ENCODE peak calls at places on chromosomes 7 and 10, in seven cellular contexts. K is GM23248, A is breast epithelium, V is AG04450, G is neuronal stem cell, F is mesendoderm, N is astrocyte of the spinal cord. Q is an unnamed sample.
A peak's percentile ranks its signal among the peaks of the same experiment; 100 is the strongest.

GRCh38 chr10:19832624-19833507 is 16.6 kb downstream of the PLXDC2 start:
- DNase-seq in K (no peak), A (no peak), V (no peak), G (peak; percentile 14), F (peak; percentile 68), N (no peak), Q (no peak)

GRCh38 chr10:11612004-11613001 is 853 bp upstream of the USP6NL start:
- DNase-seq in K (peak; percentile 46), A (no peak), V (no peak), G (no peak), F (no peak), N (no peak), Q (no peak)

GRCh38 chr10:1544929-1545328 is 192.4 kb downstream of the ADARB2 start:
- DNase-seq in K (no peak), A (no peak), V (no peak), G (no peak), F (no peak), N (no peak), Q (no peak)

GRCh38 chr7:155356323-155357105 is 58.8 kb downstream of the INSIG1 start:
- DNase-seq in K (peak; percentile 26), A (peak; percentile 51), V (no peak), G (no peak), F (peak; percentile 65), N (peak; percentile 25), Q (peak; percentile 61)

GRCh38 chr7:55977831-55978230 is 13.4 kb downstream of the NIPSNAP2 start:
- DNase-seq in K (peak; percentile 48), A (no peak), V (no peak), G (no peak), F (no peak), N (peak; percentile 64), Q (peak; percentile 75)

GRCh38 chr7:21253740-21254687 is 173.9 kb upstream of the SP4 start:
- DNase-seq in K (peak; percentile 66), A (no peak), V (no peak), G (peak; percentile 85), F (peak; percentile 91), N (peak; percentile 54), Q (peak; percentile 79)

GRCh38 chr7:52684388-52684787 is 351.0 kb upstream of the POM121L12 start:
- DNase-seq in K (no peak), A (no peak), V (no peak), G (no peak), F (no peak), N (no peak), Q (no peak)

GRCh38 chr10:77159538-77160110 is 478.0 kb downstream of the KCNMA1 start:
- DNase-seq in K (peak; percentile 59), A (no peak), V (no peak), G (no peak), F (no peak), N (peak; percentile 85), Q (no peak)

GRCh38 chr7:44285561-44285960 is 39.8 kb downstream of the CAMK2B start:
- DNase-seq in K (no peak), A (peak; percentile 25), V (no peak), G (no peak), F (no peak), N (no peak), Q (no peak)

GRCh38 chr10:133336131-133337078 is at the start of gene CALY:
- DNase-seq in K (peak; percentile 15), A (no peak), V (no peak), G (peak; percentile 55), F (peak; percentile 56), N (no peak), Q (no peak)

GRCh38 chr10:13001041-13001886 is at the start of gene CCDC3:
- DNase-seq in K (peak; percentile 5), A (no peak), V (no peak), G (peak; percentile 14), F (peak; percentile 45), N (no peak), Q (no peak)
- H3K4me3 ChIP-seq in K (no peak within 1 kb of the TSS), A (peak within 1 kb of the TSS; percentile 50), V (peak within 1 kb of the TSS; percentile 49), G (peak within 1 kb of the TSS; percentile 79), F (peak within 1 kb of the TSS; percentile 22), N (peak within 1 kb of the TSS; percentile 25), Q (no peak within 1 kb of the TSS)

GRCh38 chr7:87475359-87476178 is at the start of gene ABCB4:
- DNase-seq in K (peak; percentile 41), A (no peak), V (no peak), G (no peak), F (no peak), N (peak; percentile 4), Q (no peak)
- H3K4me3 ChIP-seq in K (peak within 1 kb of the TSS; percentile 72), A (peak within 1 kb of the TSS; percentile 50), V (peak within 1 kb of the TSS; percentile 31), G (peak within 1 kb of the TSS; percentile 72), F (no peak within 1 kb of the TSS), N (peak within 1 kb of the TSS; percentile 42), Q (no peak within 1 kb of the TSS)

DNA sequence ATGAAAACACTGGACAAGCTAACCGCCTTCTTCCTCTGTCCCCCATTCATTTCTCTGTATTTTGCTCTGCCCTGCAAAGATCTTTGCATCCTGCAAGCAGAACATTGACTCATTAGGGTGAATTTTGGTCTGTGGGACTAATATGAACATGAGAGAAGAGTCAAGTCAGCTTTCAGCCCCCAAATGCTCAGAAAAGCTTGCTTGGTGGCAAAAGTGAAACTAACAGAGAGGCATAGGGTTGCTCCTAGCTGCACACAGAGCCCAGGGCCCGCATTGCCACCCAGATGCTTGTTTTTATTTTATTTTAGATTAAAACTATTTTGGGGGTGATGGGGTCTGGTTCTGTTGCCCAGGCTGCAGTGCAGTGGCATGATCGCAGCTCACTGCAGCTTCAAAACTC is 88.6 kb upstream of the LYZL1 start:
- DNase-seq in K (no peak), A (no peak), V (no peak), G (no peak), F (no peak), N (peak; percentile 11), Q (no peak)
- H3K4me3 ChIP-seq in K (no peak overlapping the region), A (no peak overlapping the region), V (peak overlapping the region; percentile 32), G (no peak overlapping the region), F (no peak overlapping the region), N (no peak overlapping the region), Q (no peak overlapping the region)

GRCh38 chr7:87127019-87127418 is 25.2 kb upstream of the DMTF1 start:
- DNase-seq in K (no peak), A (no peak), V (no peak), G (no peak), F (no peak), N (no peak), Q (no peak)
- H3K4me3 ChIP-seq in K (no peak overlapping the region), A (no peak overlapping the region), V (no peak overlapping the region), G (no peak overlapping the region), F (no peak overlapping the region), N (no peak overlapping the region), Q (no peak overlapping the region)

GRCh38 chr7:4861673-4862072 is at the start of gene PAPOLB:
- DNase-seq in K (peak; percentile 17), A (no peak), V (no peak), G (no peak), F (no peak), N (no peak), Q (no peak)
- H3K4me3 ChIP-seq in K (peak within 1 kb of the TSS; percentile 55), A (peak within 1 kb of the TSS; percentile 36), V (peak within 1 kb of the TSS; percentile 25), G (peak within 1 kb of the TSS; percentile 35), F (no peak within 1 kb of the TSS), N (peak within 1 kb of the TSS; percentile 27), Q (no peak within 1 kb of the TSS)

GRCh38 chr7:24406053-24406561 is 122.1 kb downstream of the NPY start:
- DNase-seq in K (no peak), A (no peak), V (no peak), G (no peak), F (no peak), N (no peak), Q (no peak)
- H3K4me3 ChIP-seq in K (no peak overlapping the region), A (no peak overlapping the region), V (no peak overlapping the region), G (no peak overlapping the region), F (no peak overlapping the region), N (no peak overlapping the region), Q (no peak overlapping the region)

Q was measured in PC-3.